ENCODE peak calls at places on chromosomes 7 and 10, in eight cellular contexts. I is esophagus squamous epithelium, K is bronchial epithelial cell, L is AG09309, T is cardiac muscle cell, D is fibroblast of mammary gland, F is ascending aorta, U is lower leg skin. W is an unnamed sample.

GRCh38 chr7:155811560-155811894 is 736 bp downstream of the SHH start:
- DNase-seq in I (no peak), K (peak), L (no peak), T (no peak), D (no peak), F (no peak), U (no peak), W (no peak)

GRCh38 chr7:29806131-29806792 is at the start of gene WIPF3:
- DNase-seq in I (no peak), K (no peak), L (no peak), T (peak), D (no peak), F (no peak), U (no peak), W (peak)

GRCh38 chr7:778271-778967 is 51.3 kb upstream of the PRKAR1B start:
- DNase-seq in I (no peak), K (no peak), L (no peak), T (no peak), D (no peak), F (no peak), U (no peak), W (no peak)

GRCh38 chr7:117997862-117998825 is 124.9 kb upstream of the CTTNBP2 start:
- DNase-seq in I (no peak), K (peak), L (no peak), T (no peak), D (no peak), F (no peak), U (no peak), W (no peak)

GRCh38 chr10:24456319-24456718 is 247.4 kb downstream of the KIAA1217 start:
- DNase-seq in I (no peak), K (peak), L (peak), T (no peak), D (peak), F (no peak), U (no peak), W (peak)

GRCh38 chr10:4344544-4344994 is 481.4 kb upstream of the AKR1E2 start:
- DNase-seq in I (no peak), K (peak), L (peak), T (peak), D (peak), F (peak), U (peak), W (peak)

GRCh38 chr7:22726345-22726848 is 603 bp upstream of the IL6 start:
- DNase-seq in I (no peak), K (peak), L (no peak), T (peak), D (peak), F (peak), U (no peak), W (peak)

GRCh38 chr10:88702848-88703597 is 3.0 kb upstream of the LIPK start:
- DNase-seq in I (no peak), K (peak), L (no peak), T (no peak), D (peak), F (no peak), U (no peak), W (peak)

GRCh38 chr10:26555719-26556368 is 117.7 kb downstream of the APBB1IP start:
- DNase-seq in I (no peak), K (peak), L (peak), T (no peak), D (peak), F (peak), U (peak), W (peak)

GRCh38 chr10:52474265-52474664 is 160.2 kb downstream of the DKK1 start:
- DNase-seq in I (no peak), K (no peak), L (no peak), T (no peak), D (no peak), F (no peak), U (no peak), W (no peak)

GRCh38 chr10:98331888-98332287 is 63.9 kb upstream of the LOXL4 start:
- DNase-seq in I (no peak), K (no peak), L (no peak), T (no peak), D (peak), F (no peak), U (no peak), W (no peak)

GRCh38 chr10:127398140-127398966 is 150.8 kb upstream of the NPS start:
- DNase-seq in I (no peak), K (peak), L (peak), T (no peak), D (peak), F (no peak), U (peak), W (peak)

GRCh38 chr10:30285970-30286369 is 63.1 kb downstream of the MTPAP start:
- DNase-seq in I (no peak), K (no peak), L (no peak), T (no peak), D (no peak), F (no peak), U (no peak), W (no peak)

GRCh38 chr10:13633689-13634088 is 46.9 kb downstream of the PRPF18 start:
- DNase-seq in I (no peak), K (no peak), L (peak), T (no peak), D (peak), F (peak), U (no peak), W (peak)

GRCh38 chr7:131011976-131012375 is 278.0 kb upstream of the KLF14 start:
- DNase-seq in I (no peak), K (peak), L (peak), T (no peak), D (peak), F (no peak), U (no peak), W (peak)

GRCh38 chr10:103452714-103453230 is 602 bp upstream of the CALHM2 start:
- DNase-seq in I (no peak), K (no peak), L (no peak), T (no peak), D (peak), F (no peak), U (no peak), W (no peak)

GRCh38 chr10:75195035-75195763 is 15.4 kb upstream of the VDAC2 start:
- DNase-seq in I (no peak), K (peak), L (peak), T (no peak), D (peak), F (peak), U (peak), W (peak)

GRCh38 chr10:18418579-18419210 is 232.7 kb downstream of the NSUN6 start:
- DNase-seq in I (no peak), K (no peak), L (no peak), T (no peak), D (peak), F (no peak), U (no peak), W (no peak)

GRCh38 chr7:124720195-124720594 is 45.4 kb downstream of the GPR37 start:
- DNase-seq in I (no peak), K (peak), L (no peak), T (no peak), D (peak), F (no peak), U (no peak), W (peak)

GRCh38 chr7:133797818-133798485 is 329.2 kb upstream of the LRGUK start:
- DNase-seq in I (no peak), K (no peak), L (no peak), T (no peak), D (no peak), F (no peak), U (no peak), W (peak)

GRCh38 chr10:125030567-125031197 is 88.8 kb downstream of the ZRANB1 start:
- DNase-seq in I (no peak), K (no peak), L (no peak), T (no peak), D (no peak), F (no peak), U (no peak), W (no peak)

GRCh38 chr10:29811751-29812427 is 177.1 kb upstream of the SVIL start:
- DNase-seq in I (no peak), K (peak), L (peak), T (no peak), D (peak), F (peak), U (no peak), W (peak)

GRCh38 chr10:106224676-106225075 is 939.8 kb downstream of the SORCS1 start:
- DNase-seq in I (no peak), K (peak), L (no peak), T (no peak), D (peak), F (no peak), U (no peak), W (peak)

GRCh38 chr7:132590162-132590561 is 13.9 kb upstream of the PLXNA4 start:
- DNase-seq in I (no peak), K (no peak), L (no peak), T (no peak), D (no peak), F (no peak), U (no peak), W (no peak)

GRCh38 chr7:157544226-157544625 is 207.4 kb downstream of the DNAJB6 start:
- DNase-seq in I (no peak), K (no peak), L (no peak), T (no peak), D (no peak), F (no peak), U (no peak), W (no peak)

GRCh38 chr10:17229717-17229966 is 1.6 kb downstream of the VIM start:
- DNase-seq in I (no peak), K (peak), L (no peak), T (no peak), D (peak), F (no peak), U (no peak), W (no peak)

GRCh38 chr10:12408472-12408871 is 59.1 kb downstream of the CAMK1D start:
- DNase-seq in I (no peak), K (no peak), L (no peak), T (no peak), D (no peak), F (peak), U (peak), W (no peak)

GRCh38 chr10:129870042-129870757 is 93.9 kb downstream of the EBF3 start:
- DNase-seq in I (no peak), K (no peak), L (no peak), T (no peak), D (no peak), F (no peak), U (no peak), W (no peak)

GRCh38 chr7:80722596-80723141 is 84.2 kb downstream of the CD36 start:
- DNase-seq in I (peak), K (peak), L (peak), T (peak), D (peak), F (peak), U (peak), W (peak)

GRCh38 chr7:22275574-22276150 is 81.3 kb downstream of the RAPGEF5 start:
- DNase-seq in I (no peak), K (no peak), L (no peak), T (no peak), D (no peak), F (no peak), U (no peak), W (no peak)

GRCh38 chr7:32063614-32064013 is 6.6 kb downstream of the PDE1C start:
- DNase-seq in I (no peak), K (no peak), L (no peak), T (no peak), D (no peak), F (no peak), U (no peak), W (no peak)

GRCh38 chr7:118129037-118129436 is 54.9 kb upstream of the LSM8 start:
- DNase-seq in I (no peak), K (no peak), L (no peak), T (no peak), D (no peak), F (no peak), U (no peak), W (no peak)

GRCh38 chr7:87926581-87927461 is 7.2 kb upstream of the ADAM22 start:
- DNase-seq in I (no peak), K (no peak), L (no peak), T (no peak), D (peak), F (no peak), U (no peak), W (no peak)

GRCh38 chr7:119963654-119964053 is 309.3 kb upstream of the KCND2 start:
- DNase-seq in I (no peak), K (no peak), L (no peak), T (peak), D (no peak), F (no peak), U (no peak), W (peak)

GRCh38 chr7:133547981-133548380 is 295.1 kb downstream of the EXOC4 start:
- DNase-seq in I (no peak), K (no peak), L (no peak), T (no peak), D (no peak), F (no peak), U (no peak), W (no peak)

GRCh38 chr7:142703655-142704310 is 45.5 kb upstream of the PRSS1 start:
- DNase-seq in I (no peak), K (no peak), L (no peak), T (no peak), D (no peak), F (no peak), U (no peak), W (no peak)

GRCh38 chr10:83373659-83374058 is 765.6 kb upstream of the GHITM start:
- DNase-seq in I (no peak), K (peak), L (peak), T (peak), D (no peak), F (no peak), U (no peak), W (peak)

GRCh38 chr10:24882047-24882698 is 70.2 kb downstream of the PRTFDC1 start:
- DNase-seq in I (no peak), K (no peak), L (no peak), T (no peak), D (peak), F (no peak), U (no peak), W (peak)

GRCh38 chr10:94430705-94431104 is 28.4 kb downstream of the TBC1D12 start:
- DNase-seq in I (no peak), K (no peak), L (no peak), T (no peak), D (peak), F (no peak), U (no peak), W (no peak)

DNA sequence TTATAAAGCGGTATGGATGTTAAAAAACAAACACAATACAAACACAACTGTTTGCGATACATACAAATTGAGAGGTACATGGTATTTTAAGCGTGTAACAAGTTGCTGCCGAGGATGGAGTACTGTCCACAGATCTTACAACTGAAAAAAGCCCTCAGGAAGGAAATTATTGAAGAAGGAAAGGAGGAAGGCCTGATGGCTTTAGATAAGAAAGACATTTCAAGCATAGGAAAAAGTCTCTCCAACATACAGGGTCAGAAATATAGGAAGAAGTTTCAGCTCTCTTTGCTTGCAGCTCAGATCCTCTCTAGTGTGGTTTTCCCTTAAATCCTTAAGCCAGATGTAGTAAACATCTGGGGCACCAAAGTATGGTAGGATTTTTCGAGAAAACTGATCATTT is 25.0 kb downstream of the RBM28 start:
- DNase-seq in I (no peak), K (no peak), L (no peak), T (no peak), D (no peak), F (no peak), U (no peak), W (no peak)
- H3K4me3 ChIP-seq in I (no peak), K (no peak), L (no peak), T (no peak), D (no peak), F (no peak), U (no peak), W (no peak)

GRCh38 chr7:116597384-116597783 is 72.5 kb downstream of the CAV1 start:
- DNase-seq in I (no peak), K (no peak), L (no peak), T (no peak), D (no peak), F (no peak), U (no peak), W (no peak)

GRCh38 chr7:116598846-116599245 is 73.2 kb upstream of the MET start:
- DNase-seq in I (no peak), K (no peak), L (no peak), T (no peak), D (no peak), F (no peak), U (no peak), W (no peak)

GRCh38 chr7:116595063-116595462 is 70.2 kb downstream of the CAV1 start:
- DNase-seq in I (no peak), K (peak), L (no peak), T (no peak), D (no peak), F (no peak), U (no peak), W (no peak)

GRCh38 chr7:116601426-116601825 is 70.6 kb upstream of the MET start:
- DNase-seq in I (no peak), K (no peak), L (no peak), T (no peak), D (no peak), F (no peak), U (no peak), W (no peak)

DNA sequence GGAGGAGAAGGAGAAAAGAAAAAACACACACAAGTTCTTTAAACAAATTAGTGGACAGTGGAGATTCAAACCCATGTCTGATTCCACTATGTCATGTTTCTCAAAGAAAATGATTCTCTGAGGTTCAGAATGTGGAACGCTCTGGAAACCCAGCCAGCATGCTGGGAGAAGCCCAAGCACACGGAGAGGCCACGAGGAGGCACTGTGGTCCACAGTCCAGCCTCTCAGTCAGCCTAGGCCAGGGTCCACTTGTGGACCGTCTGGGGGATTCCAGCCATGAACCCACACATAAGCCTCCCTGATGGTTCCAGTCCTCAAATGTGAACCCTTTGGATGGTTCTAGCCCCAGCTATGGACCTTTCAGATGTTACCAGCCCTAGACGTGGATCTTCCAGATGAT is 73.4 kb downstream of the CAV1 start:
- DNase-seq in I (no peak), K (no peak), L (no peak), T (no peak), D (no peak), F (no peak), U (no peak), W (no peak)
- TF ChIP-seq CTCF in I (no peak), K (peak), L (peak), T (peak), D (peak), F (no peak), U (no peak), W (peak)

DNA sequence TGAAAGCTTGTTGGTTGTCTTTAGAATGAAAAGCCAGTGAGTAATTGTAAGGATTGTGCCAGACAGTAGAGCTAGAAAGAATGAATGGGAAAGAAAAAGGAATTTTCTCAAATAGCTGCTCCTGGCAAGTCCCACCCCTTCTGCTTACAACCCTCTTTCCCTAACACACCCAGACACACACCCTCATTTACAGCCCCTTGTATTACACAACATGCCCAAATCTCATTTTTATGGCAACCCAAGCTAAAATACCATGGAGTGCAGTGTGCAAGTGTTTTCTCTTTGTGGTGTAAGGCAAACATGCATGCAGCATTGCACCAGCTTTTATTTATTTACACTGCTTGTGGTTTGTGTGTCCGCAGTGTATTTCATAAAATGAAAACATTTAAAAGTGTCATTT is 1.5 kb downstream of the PRKAR2B start:
- DNase-seq in I (no peak), K (no peak), L (peak), T (no peak), D (no peak), F (no peak), U (no peak), W (peak)
- H3K4me3 ChIP-seq in I (peak), K (no peak), L (no peak), T (peak), D (no peak), F (peak), U (no peak), W (peak)

DNA sequence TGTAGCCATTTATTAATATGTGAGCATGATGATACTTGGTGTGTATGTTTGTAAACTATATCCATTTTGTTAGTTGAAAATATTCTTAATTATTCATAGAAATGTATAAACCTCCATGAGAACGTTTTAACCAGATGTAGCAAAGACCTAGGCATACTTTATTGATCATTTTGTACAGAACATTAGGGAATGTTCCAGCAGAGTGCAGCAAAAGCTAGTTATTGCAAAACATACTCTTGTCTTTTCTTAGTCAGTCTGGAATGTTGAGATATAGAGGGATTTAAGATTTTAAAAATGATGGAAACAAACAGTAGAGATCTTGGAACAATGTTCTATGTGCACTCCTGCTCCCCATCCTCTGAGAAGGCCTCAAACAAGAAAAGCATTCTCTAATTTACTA is 292.0 kb downstream of the BBS9 start:
- DNase-seq in I (no peak), K (peak), L (no peak), T (no peak), D (peak), F (no peak), U (no peak), W (peak)
- TF ChIP-seq CTCF in I (no peak), K (no peak), L (no peak), T (peak), D (peak), F (no peak), U (no peak), W (peak)

GRCh38 chr7:154482863-154483262 is 430.7 kb downstream of the DPP6 start:
- DNase-seq in I (no peak), K (no peak), L (no peak), T (no peak), D (no peak), F (no peak), U (no peak), W (no peak)
- H3K4me3 ChIP-seq in I (no peak), K (no peak), L (no peak), T (no peak), D (no peak), F (no peak), U (no peak), W (no peak)

W was measured in foreskin fibroblast.